ENCODE peak calls at places on chromosomes 11 and 22, in six cellular contexts. One of them, this sample, is unnamed. For H3K4me1, the result is how much of the 10 kb centered on the place peaks cover.

GRCh38 chr11:24226606-24227005 is 270.2 kb upstream of the LUZP2 start:
- DNase-seq in hepatocyte: no peak
- DNase-seq in tibial artery: no peak
- DNase-seq in Peyer's patch: no peak
- DNase-seq in gastrocnemius medialis: no peak
- DNase-seq in A549: no peak
- DNase-seq in this sample: no peak

GRCh38 chr11:88354909-88355308 is 17.4 kb upstream of the CTSC start:
- DNase-seq in hepatocyte: no peak
- DNase-seq in A549: no peak
- DNase-seq in gastrocnemius medialis: no peak
- DNase-seq in tibial artery: no peak
- DNase-seq in Peyer's patch: no peak
- DNase-seq in this sample: no peak

GRCh38 chr11:61587541-61587941 is 6.7 kb upstream of the SYT7 start:
- DNase-seq in gastrocnemius medialis: no peak
- DNase-seq in tibial artery: no peak
- DNase-seq in Peyer's patch: no peak
- DNase-seq in A549: no peak
- DNase-seq in hepatocyte: peak
- DNase-seq in this sample: no peak

GRCh38 chr11:57205046-57205671 is 23.4 kb downstream of the LRRC55 start:
- DNase-seq in tibial artery: no peak
- DNase-seq in hepatocyte: peak
- DNase-seq in gastrocnemius medialis: no peak
- DNase-seq in Peyer's patch: no peak
- DNase-seq in A549: peak
- DNase-seq in this sample: no peak

GRCh38 chr11:30889116-30889765 is 303.1 kb upstream of the MPPED2 start:
- DNase-seq in A549: no peak
- DNase-seq in hepatocyte: no peak
- DNase-seq in gastrocnemius medialis: no peak
- DNase-seq in tibial artery: no peak
- DNase-seq in Peyer's patch: no peak
- DNase-seq in this sample: no peak

GRCh38 chr11:103849366-103849765 is 187.1 kb upstream of the DDI1 start:
- DNase-seq in Peyer's patch: no peak
- DNase-seq in hepatocyte: no peak
- DNase-seq in A549: no peak
- DNase-seq in tibial artery: no peak
- DNase-seq in gastrocnemius medialis: no peak
- DNase-seq in this sample: no peak

GRCh38 chr11:623999-624704 is 603 bp downstream of the CDHR5 start:
- DNase-seq in A549: peak
- DNase-seq in Peyer's patch: no peak
- DNase-seq in hepatocyte: peak
- DNase-seq in gastrocnemius medialis: no peak
- DNase-seq in tibial artery: peak
- DNase-seq in this sample: no peak

GRCh38 chr22:27717094-27717493 is 84.5 kb downstream of the MN1 start:
- DNase-seq in A549: no peak
- DNase-seq in tibial artery: no peak
- DNase-seq in Peyer's patch: no peak
- DNase-seq in gastrocnemius medialis: no peak
- DNase-seq in hepatocyte: no peak
- DNase-seq in this sample: no peak

GRCh38 chr11:108009497-108010360 is 1.0 kb downstream of the CUL5 start:
- DNase-seq in hepatocyte: peak
- DNase-seq in tibial artery: no peak
- DNase-seq in Peyer's patch: no peak
- DNase-seq in A549: no peak
- DNase-seq in gastrocnemius medialis: no peak
- DNase-seq in this sample: no peak

GRCh38 chr22:42314709-42315391 is 44.4 kb upstream of the TCF20 start:
- DNase-seq in Peyer's patch: no peak
- DNase-seq in A549: no peak
- DNase-seq in hepatocyte: no peak
- DNase-seq in tibial artery: no peak
- DNase-seq in gastrocnemius medialis: no peak
- DNase-seq in this sample: no peak

GRCh38 chr11:11425806-11426205 is 72.8 kb upstream of the CSNK2A3 start:
- DNase-seq in gastrocnemius medialis: no peak
- DNase-seq in Peyer's patch: no peak
- DNase-seq in hepatocyte: no peak
- DNase-seq in tibial artery: no peak
- DNase-seq in A549: no peak
- DNase-seq in this sample: no peak

GRCh38 chr22:50169774-50170341 is 673 bp upstream of the PANX2 start:
- DNase-seq in A549: no peak
- DNase-seq in gastrocnemius medialis: no peak
- DNase-seq in hepatocyte: peak
- DNase-seq in Peyer's patch: no peak
- DNase-seq in tibial artery: no peak
- DNase-seq in this sample: no peak

GRCh38 chr22:50002791-50003190 is 9.8 kb downstream of the IL17REL start:
- DNase-seq in tibial artery: peak
- DNase-seq in gastrocnemius medialis: no peak
- DNase-seq in Peyer's patch: no peak
- DNase-seq in hepatocyte: peak
- DNase-seq in A549: no peak
- DNase-seq in this sample: no peak

GRCh38 chr22:44451016-44451415 is 47.0 kb downstream of the RTL6 start:
- DNase-seq in tibial artery: no peak
- DNase-seq in Peyer's patch: no peak
- DNase-seq in A549: no peak
- DNase-seq in hepatocyte: no peak
- DNase-seq in gastrocnemius medialis: no peak
- DNase-seq in this sample: no peak

GRCh38 chr11:44464741-44465140 is 100.7 kb upstream of the CD82 start:
- DNase-seq in A549: peak
- DNase-seq in hepatocyte: no peak
- DNase-seq in gastrocnemius medialis: no peak
- DNase-seq in Peyer's patch: no peak
- DNase-seq in tibial artery: no peak
- DNase-seq in this sample: no peak

GRCh38 chr22:44372611-44373010 is 59.9 kb upstream of the SHISAL1 start:
- DNase-seq in gastrocnemius medialis: no peak
- DNase-seq in A549: no peak
- DNase-seq in Peyer's patch: no peak
- DNase-seq in hepatocyte: no peak
- DNase-seq in tibial artery: no peak
- DNase-seq in this sample: no peak

DNA sequence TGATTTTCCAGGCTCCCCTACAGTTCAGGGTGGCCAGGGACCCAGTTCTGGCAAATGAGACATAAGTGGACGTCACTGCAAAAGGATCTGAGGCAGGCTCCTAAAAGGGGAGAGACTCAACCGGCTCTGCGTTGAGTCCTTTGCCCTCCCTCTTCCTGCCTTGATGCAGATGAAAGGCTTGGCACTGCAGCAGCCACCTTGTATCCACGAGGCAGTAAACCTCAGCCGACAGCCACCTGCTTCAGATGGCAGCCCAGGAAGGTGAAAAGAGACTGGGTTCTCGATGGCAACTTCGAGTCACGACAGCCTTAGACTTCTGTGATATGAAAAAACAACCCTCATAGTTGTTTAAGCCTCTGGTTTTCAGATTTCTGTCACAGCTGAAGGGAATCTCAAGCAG is 14.7 kb upstream of the TREH start:
- DNase-seq in A549: no peak
- DNase-seq in tibial artery: no peak
- DNase-seq in Peyer's patch: no peak
- DNase-seq in hepatocyte: no peak
- DNase-seq in gastrocnemius medialis: no peak
- DNase-seq in this sample: no peak
- H3K4me1 ChIP-seq in A549: under half
- H3K4me1 ChIP-seq in tibial artery: under half
- H3K4me1 ChIP-seq in Peyer's patch: under half
- H3K4me1 ChIP-seq in hepatocyte: under half
- H3K4me1 ChIP-seq in gastrocnemius medialis: under half
- H3K4me1 ChIP-seq in this sample: under half

DNA sequence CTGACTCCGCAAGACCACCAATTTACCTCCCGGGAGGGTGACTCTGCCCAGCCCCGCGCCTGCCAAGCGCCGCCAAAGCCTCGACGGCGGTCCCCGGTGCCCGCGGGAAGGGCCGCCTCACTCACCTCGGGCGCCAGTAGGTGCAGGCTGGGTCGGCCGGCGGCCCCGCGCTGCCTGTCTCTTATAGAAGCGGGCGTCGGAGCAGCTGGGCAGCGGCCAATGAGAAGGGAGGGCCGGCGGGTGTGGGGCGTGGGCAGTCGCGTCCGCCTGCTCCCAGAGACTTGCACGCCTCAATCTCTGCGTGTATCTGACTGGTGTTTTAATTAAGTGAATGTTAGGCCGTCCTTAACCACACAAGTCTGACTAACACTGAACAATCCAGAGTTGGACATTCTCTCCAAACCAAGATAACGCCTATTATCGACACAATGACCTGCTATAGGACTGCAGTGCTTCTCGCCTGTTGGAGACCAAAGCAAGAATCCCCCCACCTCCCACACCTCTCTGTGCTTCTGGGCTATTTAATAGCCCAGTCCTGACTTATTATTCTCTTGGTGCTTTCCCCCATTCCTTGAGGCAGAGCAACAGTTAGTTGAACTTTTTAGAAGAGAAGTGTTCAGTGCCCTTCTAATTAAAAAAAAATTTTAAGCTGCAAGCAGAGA is at the start of gene TPH1:
- DNase-seq in A549: no peak
- DNase-seq in Peyer's patch: no peak
- DNase-seq in gastrocnemius medialis: no peak
- DNase-seq in hepatocyte: peak
- DNase-seq in tibial artery: peak
- DNase-seq in this sample: no peak
- TF ChIP-seq CTCF in A549: no peak
- TF ChIP-seq CTCF in Peyer's patch: no peak
- TF ChIP-seq CTCF in gastrocnemius medialis: no peak
- TF ChIP-seq CTCF in hepatocyte: no peak
- TF ChIP-seq CTCF in tibial artery: no peak
- TF ChIP-seq CTCF in this sample: no peak

DNA sequence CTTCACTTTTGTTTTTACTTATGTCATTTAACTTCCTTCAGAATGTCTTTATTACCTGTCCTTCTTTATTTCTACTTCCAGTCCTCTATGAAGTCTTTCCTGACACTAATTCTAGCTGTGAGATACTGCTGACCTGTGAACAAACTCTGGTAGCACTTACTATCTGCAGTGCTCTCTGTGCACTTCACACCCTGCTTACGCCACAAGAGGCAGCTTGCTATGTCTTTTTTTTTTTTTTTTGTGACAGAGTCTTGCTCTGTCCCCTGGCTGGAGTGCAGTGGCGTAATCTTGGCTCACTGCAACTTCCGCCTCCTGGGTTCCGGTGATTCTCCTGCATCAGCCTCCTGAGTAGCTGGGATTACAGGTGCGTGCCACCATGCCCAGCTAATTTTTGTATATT is 10.7 kb downstream of the STIM1 start:
- DNase-seq in tibial artery: no peak
- DNase-seq in Peyer's patch: no peak
- DNase-seq in hepatocyte: no peak
- DNase-seq in A549: no peak
- DNase-seq in gastrocnemius medialis: no peak
- DNase-seq in this sample: no peak
- H3K4me1 ChIP-seq in tibial artery: under half
- H3K4me1 ChIP-seq in Peyer's patch: under half
- H3K4me1 ChIP-seq in hepatocyte: under half
- H3K4me1 ChIP-seq in A549: under half
- H3K4me1 ChIP-seq in gastrocnemius medialis: half or more
- H3K4me1 ChIP-seq in this sample: under half

DNA sequence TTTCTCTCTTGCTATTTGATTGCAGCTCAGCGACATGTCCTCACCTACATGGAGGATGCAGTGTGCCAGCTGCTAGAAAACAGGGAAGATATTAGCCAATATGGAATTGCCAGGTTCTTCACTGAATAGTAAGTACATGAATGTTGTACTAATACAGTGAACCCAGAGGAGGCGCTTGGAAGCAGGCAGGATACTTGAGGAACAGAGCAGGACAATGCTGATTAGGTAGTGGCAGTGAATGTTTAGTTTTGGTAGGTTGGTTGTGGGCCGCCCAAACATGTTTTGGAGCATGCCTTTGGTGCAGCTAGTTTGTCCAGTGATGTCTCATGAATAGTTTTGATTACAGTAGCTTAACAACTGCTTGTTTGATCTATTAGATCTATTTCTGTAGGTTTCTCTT is 50.6 kb downstream of the CSTPP1 start:
- DNase-seq in A549: peak
- DNase-seq in Peyer's patch: no peak
- DNase-seq in tibial artery: no peak
- DNase-seq in hepatocyte: no peak
- DNase-seq in gastrocnemius medialis: no peak
- DNase-seq in this sample: no peak
- TF ChIP-seq CTCF in A549: no peak
- TF ChIP-seq CTCF in Peyer's patch: no peak
- TF ChIP-seq CTCF in tibial artery: no peak
- TF ChIP-seq CTCF in hepatocyte: no peak
- TF ChIP-seq CTCF in gastrocnemius medialis: no peak
- TF ChIP-seq CTCF in this sample: peak

GRCh38 chr11:117084992-117085391 is 13.2 kb downstream of the SIK3 start:
- DNase-seq in hepatocyte: no peak
- DNase-seq in tibial artery: no peak
- DNase-seq in A549: no peak
- DNase-seq in Peyer's patch: no peak
- DNase-seq in gastrocnemius medialis: no peak
- DNase-seq in this sample: no peak

GRCh38 chr11:117076941-117077659 is 21.1 kb downstream of the SIK3 start:
- DNase-seq in hepatocyte: peak
- DNase-seq in tibial artery: no peak
- DNase-seq in Peyer's patch: no peak
- DNase-seq in A549: no peak
- DNase-seq in gastrocnemius medialis: no peak
- DNase-seq in this sample: no peak

GRCh38 chr11:117081908-117082307 is 16.3 kb downstream of the SIK3 start:
- DNase-seq in hepatocyte: no peak
- DNase-seq in gastrocnemius medialis: no peak
- DNase-seq in A549: no peak
- DNase-seq in Peyer's patch: no peak
- DNase-seq in tibial artery: no peak
- DNase-seq in this sample: no peak

GRCh38 chr11:117083011-117083940 is 15.0 kb downstream of the SIK3 start:
- DNase-seq in hepatocyte: no peak
- DNase-seq in Peyer's patch: no peak
- DNase-seq in gastrocnemius medialis: no peak
- DNase-seq in A549: no peak
- DNase-seq in tibial artery: no peak
- DNase-seq in this sample: no peak

GRCh38 chr11:117080370-117080769 is 17.9 kb downstream of the SIK3 start:
- DNase-seq in tibial artery: no peak
- DNase-seq in gastrocnemius medialis: no peak
- DNase-seq in Peyer's patch: no peak
- DNase-seq in A549: no peak
- DNase-seq in hepatocyte: no peak
- DNase-seq in this sample: no peak
- H3K4me1 ChIP-seq in tibial artery: half or more
- H3K4me1 ChIP-seq in gastrocnemius medialis: under half
- H3K4me1 ChIP-seq in Peyer's patch: under half
- H3K4me1 ChIP-seq in A549: under half
- H3K4me1 ChIP-seq in hepatocyte: under half
- H3K4me1 ChIP-seq in this sample: under half